ENCODE peak calls at places on chromosome 14, in six cellular contexts. T is A549, W is endothelial cell of umbilical vein, X is HepG2, N is WTC11, F is H1. C is an unnamed sample.

GRCh38 chr14:83316356-83316755 is 1782.7 kb upstream of the SEL1L start:
- DNase-seq in T (no peak), W (no peak), X (no peak), N (no peak), F (no peak), C (no peak)

GRCh38 chr14:75654127-75654732 is 6.4 kb downstream of the ERG28 start:
- DNase-seq in T (peak), W (peak), X (peak), N (peak), F (peak), C (peak)

GRCh38 chr14:65169351-65169750 is 67.0 kb upstream of the MAX start:
- DNase-seq in T (no peak), W (no peak), X (no peak), N (no peak), F (no peak), C (no peak)

GRCh38 chr14:90541076-90541634 is 144.3 kb downstream of the CALM1 start:
- DNase-seq in T (no peak), W (no peak), X (no peak), N (no peak), F (no peak), C (no peak)

GRCh38 chr14:39090548-39091111 is 12.4 kb downstream of the SEC23A start:
- DNase-seq in T (no peak), W (no peak), X (no peak), N (no peak), F (no peak), C (no peak)

GRCh38 chr14:23520899-23521521 is 30.6 kb downstream of the ZFHX2 start:
- DNase-seq in T (no peak), W (no peak), X (no peak), N (no peak), F (no peak), C (no peak)

GRCh38 chr14:68937790-68938514 is 41.1 kb downstream of the ACTN1 start:
- DNase-seq in T (no peak), W (peak), X (no peak), N (peak), F (no peak), C (peak)

GRCh38 chr14:24231263-24232120 is 675 bp downstream of the NEDD8 start:
- DNase-seq in T (peak), W (no peak), X (peak), N (no peak), F (peak), C (no peak)

GRCh38 chr14:35867280-35867629 is 41.1 kb downstream of the BRMS1L start:
- DNase-seq in T (no peak), W (peak), X (no peak), N (no peak), F (no peak), C (no peak)

GRCh38 chr14:68787235-68787727 is 5.6 kb downstream of the ZFP36L1 start:
- DNase-seq in T (no peak), W (peak), X (no peak), N (no peak), F (no peak), C (no peak)

GRCh38 chr14:100755649-100756048 is 29.0 kb downstream of the DLK1 start:
- DNase-seq in T (no peak), W (no peak), X (no peak), N (no peak), F (no peak), C (peak)

GRCh38 chr14:59069455-59069854 is 119.0 kb upstream of the DAAM1 start:
- DNase-seq in T (no peak), W (no peak), X (peak), N (no peak), F (no peak), C (no peak)

GRCh38 chr14:59063259-59063658 is 125.2 kb upstream of the DAAM1 start:
- DNase-seq in T (no peak), W (no peak), X (no peak), N (no peak), F (no peak), C (no peak)

DNA sequence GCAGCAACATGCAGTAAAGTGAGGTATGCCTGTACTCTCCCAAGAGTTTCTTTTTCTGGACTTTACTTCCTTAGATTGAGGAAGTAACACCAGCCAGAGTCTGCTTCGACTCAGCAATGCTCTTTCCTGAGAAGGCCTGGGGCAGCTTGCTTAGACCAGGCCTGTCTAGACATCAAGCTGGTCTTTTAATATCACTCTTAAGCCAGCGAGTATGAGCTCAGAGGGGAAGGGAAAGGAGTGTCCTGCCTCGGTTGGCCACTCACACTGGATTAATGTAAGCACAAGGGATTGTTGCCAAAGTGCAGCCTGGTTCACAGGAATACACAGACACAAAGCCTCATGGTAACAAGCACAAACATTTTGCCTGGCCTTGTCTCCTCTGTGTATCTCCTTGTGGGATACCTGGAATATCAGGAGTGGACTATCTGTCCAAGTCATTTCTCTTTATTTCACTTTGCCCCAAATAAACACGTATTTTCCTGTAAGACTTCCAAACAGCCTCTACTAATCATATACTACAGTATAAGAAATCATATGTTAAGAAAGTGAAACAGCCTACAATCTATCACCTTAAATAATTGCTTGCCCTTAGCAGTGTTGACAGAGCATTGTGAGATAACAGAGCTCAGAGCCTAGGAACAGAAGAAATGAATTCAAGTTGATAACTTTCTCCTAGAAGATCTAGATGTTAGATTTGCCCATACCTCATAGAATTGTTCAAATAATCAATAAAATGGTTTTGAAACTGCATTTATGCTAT is 121.2 kb upstream of the DAAM1 start:
- DNase-seq in T (no peak), W (no peak), X (no peak), N (no peak), F (no peak), C (no peak)
- TF ChIP-seq JUN in T (no peak), W (no peak), X (no peak), N (no peak), F (no peak), C (no peak)

DNA sequence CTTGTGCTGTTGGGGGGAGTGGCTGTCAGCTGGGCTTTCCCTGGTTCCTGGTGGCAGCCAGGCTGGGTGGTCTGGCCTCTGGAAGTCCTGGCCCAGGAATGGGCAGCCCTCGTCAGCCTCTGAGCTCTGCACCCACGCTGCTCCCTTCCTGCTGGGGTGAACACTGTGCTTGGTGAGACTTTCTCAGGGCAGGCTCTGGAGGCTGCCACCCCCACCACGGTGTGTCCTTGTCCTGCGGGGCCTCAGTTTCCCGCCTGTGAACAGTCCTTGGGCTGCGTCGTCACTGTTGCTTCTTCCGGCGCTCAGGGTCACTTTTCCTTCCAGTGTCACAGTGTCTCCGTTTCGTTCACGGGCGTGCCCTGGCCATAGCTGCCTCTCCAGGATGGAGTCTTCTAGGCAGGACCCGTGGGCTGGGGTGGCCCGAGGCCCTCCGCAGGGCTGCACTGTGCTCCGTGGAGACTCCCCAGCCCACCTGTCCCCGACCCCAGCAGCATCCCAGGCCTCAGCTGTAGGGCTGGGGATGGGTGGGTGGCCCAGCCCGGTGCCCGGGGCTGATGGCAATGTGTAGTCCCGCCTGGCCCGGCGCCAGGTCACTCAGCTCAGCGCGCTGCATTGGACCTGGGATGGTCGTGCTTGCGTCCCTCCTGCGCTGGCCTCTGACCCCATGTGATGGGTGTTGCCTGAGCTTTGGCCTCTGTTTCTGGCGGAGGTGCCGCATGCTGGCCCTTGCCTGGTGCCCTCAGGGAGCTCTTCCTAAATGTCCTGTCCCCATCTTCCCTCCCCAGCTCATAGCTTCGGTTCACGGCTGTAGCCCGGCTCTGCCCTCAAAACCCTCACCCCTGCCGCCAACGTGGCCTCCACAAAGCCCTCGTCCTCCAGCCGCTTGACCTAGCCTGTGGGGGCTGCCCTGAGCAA is 6.8 kb downstream of the KIF26A start:
- DNase-seq in T (no peak), W (no peak), X (no peak), N (peak), F (peak), C (no peak)
- TF ChIP-seq JUN in T (no peak), W (no peak), X (no peak), N (no peak), F (no peak), C (no peak)

DNA sequence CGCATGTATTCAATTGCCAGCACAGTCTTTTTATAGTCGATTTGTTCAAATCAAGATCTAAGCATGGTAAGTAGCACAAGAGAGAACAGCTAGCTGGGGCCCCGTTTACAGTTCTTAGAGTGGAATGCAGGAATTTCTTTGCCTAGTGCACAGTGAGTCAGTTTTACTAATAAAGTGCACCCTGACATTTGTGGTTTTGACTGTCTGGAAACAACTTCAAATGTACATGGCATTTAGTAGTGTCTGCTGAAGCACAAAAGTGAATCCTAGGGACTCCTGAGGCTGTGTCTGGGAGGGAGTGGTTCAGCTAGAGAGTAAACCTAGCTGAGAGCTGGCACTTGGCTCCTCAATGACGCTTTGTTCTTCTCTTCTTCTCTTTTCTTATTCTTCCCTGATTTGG is 64.9 kb downstream of the TMX1 start:
- DNase-seq in T (peak), W (no peak), X (no peak), N (no peak), F (no peak), C (no peak)
- TF ChIP-seq JUN in T (no peak), W (no peak), X (no peak), N (no peak), F (no peak), C (no peak)

DNA sequence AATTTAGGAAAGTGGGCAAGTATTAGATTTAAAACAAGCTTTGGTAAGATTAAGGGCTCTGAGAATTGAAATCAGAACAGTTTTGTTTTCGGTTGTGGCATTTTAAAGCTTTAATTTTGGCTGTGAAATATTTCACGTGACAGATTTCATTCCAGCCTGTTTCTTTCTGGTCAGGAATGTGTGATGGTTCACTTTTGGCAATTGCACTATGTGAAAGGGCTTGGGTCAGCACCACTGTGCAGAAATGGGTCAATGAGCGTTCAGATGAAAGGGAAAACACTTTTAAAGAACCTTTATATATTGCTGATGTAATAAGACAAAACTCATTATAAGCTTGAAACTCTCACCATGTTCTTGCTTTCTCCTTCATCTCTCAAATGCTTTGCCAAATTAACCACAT is 17.1 kb downstream of the NUBPL start:
- DNase-seq in T (no peak), W (no peak), X (no peak), N (no peak), F (no peak), C (no peak)
- TF ChIP-seq JUN in T (no peak), W (no peak), X (no peak), N (no peak), F (no peak), C (no peak)

GRCh38 chr14:77031680-77032482 is 3.4 kb upstream of the IRF2BPL start:
- DNase-seq in T (no peak), W (peak), X (no peak), N (no peak), F (no peak), C (no peak)
- TF ChIP-seq JUN in T (no peak), W (no peak), X (no peak), N (no peak), F (no peak), C (no peak)

DNA sequence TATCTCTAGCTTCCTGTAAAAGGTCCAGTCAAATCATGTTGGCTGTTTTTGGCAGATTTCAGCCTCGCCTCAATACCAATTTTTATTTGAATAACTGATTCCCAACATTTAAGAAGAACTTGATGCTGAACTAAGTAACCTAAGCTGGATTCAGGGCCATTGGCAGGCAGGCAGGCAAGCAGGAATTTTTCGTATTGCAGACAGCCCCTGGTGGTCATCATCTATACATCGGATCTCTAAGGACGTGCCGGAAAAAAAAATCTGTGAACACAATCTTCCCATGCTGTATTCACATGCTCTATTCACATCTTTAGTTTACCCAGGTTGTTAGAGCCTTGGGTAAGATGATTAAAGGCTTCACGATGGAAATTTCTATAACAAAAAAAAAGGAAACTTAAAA is 7.0 kb downstream of the VCPKMT start:
- DNase-seq in T (no peak), W (peak), X (peak), N (no peak), F (no peak), C (no peak)
- TF ChIP-seq JUN in T (no peak), W (no peak), X (no peak), N (no peak), F (no peak), C (no peak)

GRCh38 chr14:58640959-58641358 is 3.2 kb downstream of the DACT1 start:
- DNase-seq in T (no peak), W (no peak), X (no peak), N (no peak), F (no peak), C (no peak)

GRCh38 chr14:58641509-58641908 is 3.7 kb downstream of the DACT1 start:
- DNase-seq in T (no peak), W (no peak), X (no peak), N (peak), F (no peak), C (no peak)

GRCh38 chr14:58637391-58638230 is at the start of gene DACT1:
- DNase-seq in T (peak), W (peak), X (no peak), N (peak), F (peak), C (peak)

GRCh38 chr14:58638231-58639205 is 756 bp downstream of the DACT1 start:
- DNase-seq in T (no peak), W (peak), X (no peak), N (peak), F (peak), C (no peak)

GRCh38 chr14:58639842-58640484 is 2.2 kb downstream of the DACT1 start:
- DNase-seq in T (peak), W (peak), X (peak), N (peak), F (no peak), C (no peak)
- TF ChIP-seq JUN in T (no peak), W (no peak), X (no peak), N (no peak), F (no peak), C (no peak)

DNA sequence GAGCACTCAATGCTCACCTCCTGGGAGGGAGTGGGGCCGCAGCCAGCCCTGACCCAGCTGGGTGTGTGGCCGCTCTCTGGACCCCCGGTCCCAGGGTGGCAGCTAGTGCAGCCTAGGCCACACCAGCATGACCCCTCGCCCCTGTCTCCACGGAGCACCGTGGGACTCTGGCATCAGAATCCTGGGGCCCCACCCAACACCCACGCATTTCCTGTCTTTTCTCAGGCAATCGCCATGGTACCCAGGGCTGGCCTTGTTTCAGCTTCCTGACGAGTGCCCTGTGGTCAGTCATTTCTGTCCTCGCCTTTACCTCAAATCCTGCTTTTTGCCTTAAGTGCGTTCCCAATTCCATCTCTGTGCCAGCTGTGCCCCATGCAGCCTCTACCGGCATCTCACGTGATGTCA is 15.9 kb downstream of the PACS2 start:
- DNase-seq in T (no peak), W (peak), X (no peak), N (no peak), F (no peak), C (peak)
- TF ChIP-seq JUN in T (no peak), W (no peak), X (no peak), N (no peak), F (no peak), C (no peak)

DNA sequence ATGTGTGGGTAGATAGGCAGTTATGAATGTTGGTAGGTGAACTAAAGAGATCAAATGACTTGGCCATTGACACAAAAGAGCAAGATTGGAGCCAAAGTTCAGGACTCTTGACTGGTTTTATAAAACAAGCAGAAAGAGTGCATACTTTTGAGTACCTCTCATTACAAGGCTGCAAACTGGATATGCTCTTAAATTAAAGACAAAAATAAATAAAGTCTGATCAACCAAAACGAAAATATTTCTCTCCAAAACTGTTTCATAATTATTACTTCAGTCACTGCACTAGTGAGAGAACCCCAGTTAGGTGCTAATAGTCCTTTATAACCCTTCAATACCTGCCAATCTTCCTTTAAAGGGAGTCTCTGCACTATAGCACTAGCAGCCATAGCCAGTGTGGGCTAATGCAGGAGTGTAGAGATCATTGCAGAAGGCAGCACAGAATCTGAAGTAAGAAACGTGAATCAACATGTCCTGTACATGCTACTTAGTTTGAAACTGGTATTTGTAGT is 147.1 kb downstream of the FOXA1 start:
- DNase-seq in T (no peak), W (no peak), X (peak), N (no peak), F (no peak), C (no peak)
- TF ChIP-seq JUN in T (no peak), W (no peak), X (no peak), N (no peak), F (no peak), C (no peak)

C was measured in K562.